ENCODE peak calls at places on chromosomes 12 and 14, in five cellular contexts. One of them, this sample, is unnamed.

GRCh38 chr12:106296179-106296877 is 6.2 kb upstream of the TCP11L2 start:
- DNase-seq in stomach: no peak
- DNase-seq in adrenal gland: no peak
- DNase-seq in foreskin fibroblast: peak
- DNase-seq in choroid plexus epithelial cell: peak
- DNase-seq in this sample: no peak

GRCh38 chr12:58710896-58711295 is 209.4 kb downstream of the LRIG3 start:
- DNase-seq in stomach: no peak
- DNase-seq in adrenal gland: no peak
- DNase-seq in foreskin fibroblast: no peak
- DNase-seq in choroid plexus epithelial cell: no peak
- DNase-seq in this sample: no peak

GRCh38 chr12:26245175-26245942 is 50.0 kb downstream of the SSPN start:
- DNase-seq in stomach: no peak
- DNase-seq in adrenal gland: no peak
- DNase-seq in foreskin fibroblast: no peak
- DNase-seq in choroid plexus epithelial cell: no peak
- DNase-seq in this sample: no peak

GRCh38 chr12:22541496-22541895 is 2.8 kb downstream of the C2CD5 start:
- DNase-seq in stomach: no peak
- DNase-seq in adrenal gland: no peak
- DNase-seq in foreskin fibroblast: no peak
- DNase-seq in choroid plexus epithelial cell: no peak
- DNase-seq in this sample: no peak

GRCh38 chr12:31669020-31669419 is 9.5 kb downstream of the ETFBKMT start:
- DNase-seq in stomach: no peak
- DNase-seq in adrenal gland: no peak
- DNase-seq in foreskin fibroblast: no peak
- DNase-seq in choroid plexus epithelial cell: no peak
- DNase-seq in this sample: no peak

GRCh38 chr12:118980407-118981014 is 830 bp upstream of the SRRM4 start:
- DNase-seq in stomach: no peak
- DNase-seq in adrenal gland: no peak
- DNase-seq in foreskin fibroblast: no peak
- DNase-seq in choroid plexus epithelial cell: no peak
- DNase-seq in this sample: no peak

GRCh38 chr12:119659289-119659897 is 8.5 kb upstream of the PRKAB1 start:
- DNase-seq in stomach: no peak
- DNase-seq in adrenal gland: no peak
- DNase-seq in foreskin fibroblast: peak
- DNase-seq in choroid plexus epithelial cell: peak
- DNase-seq in this sample: no peak

GRCh38 chr12:77999074-77999715 is 168.5 kb downstream of the NAV3 start:
- DNase-seq in stomach: no peak
- DNase-seq in adrenal gland: no peak
- DNase-seq in foreskin fibroblast: no peak
- DNase-seq in choroid plexus epithelial cell: no peak
- DNase-seq in this sample: no peak

GRCh38 chr14:74438351-74438915 is 12.4 kb upstream of the SYNDIG1L start:
- DNase-seq in stomach: no peak
- DNase-seq in adrenal gland: no peak
- DNase-seq in foreskin fibroblast: no peak
- DNase-seq in choroid plexus epithelial cell: peak
- DNase-seq in this sample: no peak

GRCh38 chr12:13725049-13725448 is 256.4 kb downstream of the GRIN2B start:
- DNase-seq in stomach: no peak
- DNase-seq in adrenal gland: no peak
- DNase-seq in foreskin fibroblast: no peak
- DNase-seq in choroid plexus epithelial cell: no peak
- DNase-seq in this sample: no peak

GRCh38 chr12:16504200-16504599 is 101.8 kb downstream of the LMO3 start:
- DNase-seq in stomach: no peak
- DNase-seq in adrenal gland: no peak
- DNase-seq in foreskin fibroblast: no peak
- DNase-seq in choroid plexus epithelial cell: no peak
- DNase-seq in this sample: no peak

GRCh38 chr12:16495196-16495595 is 110.8 kb downstream of the LMO3 start:
- DNase-seq in stomach: no peak
- DNase-seq in adrenal gland: no peak
- DNase-seq in foreskin fibroblast: no peak
- DNase-seq in choroid plexus epithelial cell: no peak
- DNase-seq in this sample: no peak

DNA sequence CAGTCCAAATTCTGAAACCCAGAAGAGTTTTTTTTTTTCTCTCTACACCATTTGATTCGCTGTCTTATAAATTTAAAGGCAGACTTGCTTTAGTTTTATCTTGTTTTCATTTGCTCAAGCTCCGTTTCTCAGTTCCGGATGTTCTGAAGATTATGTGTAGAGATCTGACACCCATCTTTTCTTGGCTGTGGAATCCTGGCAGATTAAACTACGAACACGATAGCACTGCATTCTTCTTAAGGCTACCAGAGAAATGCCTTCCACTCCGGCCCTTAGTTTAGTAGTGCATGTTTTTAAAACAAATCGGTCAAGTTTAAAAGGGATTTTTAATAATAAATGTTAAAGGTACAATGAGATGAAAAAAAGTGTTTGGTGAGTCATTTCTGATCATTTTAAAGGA is 106.3 kb downstream of the LMO3 start:
- DNase-seq in stomach: no peak
- DNase-seq in adrenal gland: no peak
- DNase-seq in foreskin fibroblast: no peak
- DNase-seq in choroid plexus epithelial cell: no peak
- DNase-seq in this sample: no peak
- H3K4me3 ChIP-seq in stomach: no peak
- H3K4me3 ChIP-seq in adrenal gland: no peak
- H3K4me3 ChIP-seq in foreskin fibroblast: no peak
- H3K4me3 ChIP-seq in choroid plexus epithelial cell: no peak
- H3K4me3 ChIP-seq in this sample: no peak

DNA sequence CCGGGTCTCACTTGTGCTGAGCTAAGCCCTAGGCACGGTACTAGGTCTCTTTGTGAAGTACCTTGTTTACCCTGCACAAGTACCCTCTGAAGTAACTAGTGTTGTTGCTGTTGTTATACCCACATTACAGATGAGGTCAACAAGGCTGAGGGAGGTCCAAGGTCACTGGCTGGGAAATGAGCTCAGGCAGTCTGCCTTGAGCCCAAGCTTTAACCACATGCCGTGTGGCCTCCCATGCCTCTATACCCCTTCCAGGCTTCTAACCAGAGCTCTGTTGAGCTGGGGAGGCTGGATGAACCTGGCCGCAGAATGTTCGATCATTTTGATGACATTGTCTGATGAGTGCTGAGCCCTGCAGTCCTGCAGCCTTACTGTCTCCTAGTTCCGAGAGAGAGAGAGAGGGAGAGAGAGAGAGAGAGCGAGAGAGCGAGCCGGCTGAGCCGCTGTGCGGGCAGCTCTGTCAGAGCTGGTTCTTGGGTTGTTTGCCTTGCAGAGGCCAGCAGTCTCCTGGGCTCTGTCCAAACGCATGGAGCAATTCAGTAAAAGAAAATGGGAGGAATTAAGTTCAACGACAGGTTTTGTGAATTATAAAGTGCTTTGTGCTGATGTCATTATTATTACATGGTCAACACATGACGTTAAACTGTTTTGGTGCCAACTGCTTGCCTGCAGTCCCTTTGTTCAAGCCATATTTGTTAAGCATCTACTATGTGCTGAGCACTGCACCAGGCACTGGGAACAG is 13.1 kb downstream of the JDP2 start:
- DNase-seq in stomach: peak
- DNase-seq in adrenal gland: no peak
- DNase-seq in foreskin fibroblast: peak
- DNase-seq in choroid plexus epithelial cell: peak
- DNase-seq in this sample: no peak
- H3K4me3 ChIP-seq in stomach: no peak
- H3K4me3 ChIP-seq in adrenal gland: no peak
- H3K4me3 ChIP-seq in foreskin fibroblast: no peak
- H3K4me3 ChIP-seq in choroid plexus epithelial cell: no peak
- H3K4me3 ChIP-seq in this sample: no peak

GRCh38 chr12:120961604-120962486 is 16.5 kb upstream of the HNF1A start:
- DNase-seq in stomach: peak
- DNase-seq in adrenal gland: peak
- DNase-seq in foreskin fibroblast: no peak
- DNase-seq in choroid plexus epithelial cell: no peak
- DNase-seq in this sample: no peak
- H3K4me3 ChIP-seq in stomach: no peak
- H3K4me3 ChIP-seq in adrenal gland: no peak
- H3K4me3 ChIP-seq in foreskin fibroblast: no peak
- H3K4me3 ChIP-seq in choroid plexus epithelial cell: no peak
- H3K4me3 ChIP-seq in this sample: no peak

GRCh38 chr14:50762001-50762930 is 68.7 kb downstream of the NIN start:
- DNase-seq in stomach: no peak
- DNase-seq in adrenal gland: no peak
- DNase-seq in foreskin fibroblast: peak
- DNase-seq in choroid plexus epithelial cell: peak
- DNase-seq in this sample: no peak

GRCh38 chr14:50759800-50760543 is 71.0 kb downstream of the NIN start:
- DNase-seq in stomach: no peak
- DNase-seq in adrenal gland: no peak
- DNase-seq in foreskin fibroblast: no peak
- DNase-seq in choroid plexus epithelial cell: no peak
- DNase-seq in this sample: no peak

GRCh38 chr14:50766338-50766886 is 64.5 kb downstream of the NIN start:
- DNase-seq in stomach: no peak
- DNase-seq in adrenal gland: no peak
- DNase-seq in foreskin fibroblast: peak
- DNase-seq in choroid plexus epithelial cell: peak
- DNase-seq in this sample: no peak

GRCh38 chr14:50762931-50763300 is 68.0 kb downstream of the NIN start:
- DNase-seq in stomach: no peak
- DNase-seq in adrenal gland: no peak
- DNase-seq in foreskin fibroblast: no peak
- DNase-seq in choroid plexus epithelial cell: no peak
- DNase-seq in this sample: no peak

DNA sequence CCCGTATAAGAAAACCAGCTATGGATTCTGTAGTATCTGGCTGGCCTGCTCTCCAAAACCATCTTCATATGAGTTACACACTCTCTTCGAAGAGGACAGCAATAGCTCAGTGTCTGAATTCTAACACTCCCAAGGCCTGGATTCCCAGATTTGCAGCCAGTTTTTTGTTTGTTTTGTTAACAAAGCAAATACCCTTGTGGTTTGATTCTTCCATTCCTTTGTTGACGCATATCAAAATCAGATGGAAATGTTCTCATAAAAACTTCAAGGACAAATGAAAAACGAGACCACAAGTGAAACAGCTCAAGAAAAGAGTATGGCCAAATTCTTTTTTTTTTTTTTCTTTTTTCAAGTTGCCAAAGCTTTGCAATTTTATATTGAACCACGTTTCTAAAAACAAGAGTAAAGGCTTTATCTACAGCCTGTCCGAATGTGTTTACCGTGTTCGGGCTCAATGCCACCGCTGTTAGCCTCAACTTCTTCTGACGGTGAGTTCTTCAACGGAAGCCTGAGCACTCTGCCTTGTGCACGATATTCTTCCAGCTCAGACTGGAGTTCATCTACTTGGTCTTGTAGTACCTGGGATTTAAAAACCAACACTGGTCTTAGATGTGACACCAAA is 67.5 kb downstream of the NIN start:
- DNase-seq in stomach: peak
- DNase-seq in adrenal gland: no peak
- DNase-seq in foreskin fibroblast: peak
- DNase-seq in choroid plexus epithelial cell: peak
- DNase-seq in this sample: peak
- H3K4me3 ChIP-seq in stomach: no peak
- H3K4me3 ChIP-seq in adrenal gland: no peak
- H3K4me3 ChIP-seq in foreskin fibroblast: no peak
- H3K4me3 ChIP-seq in choroid plexus epithelial cell: no peak
- H3K4me3 ChIP-seq in this sample: no peak

DNA sequence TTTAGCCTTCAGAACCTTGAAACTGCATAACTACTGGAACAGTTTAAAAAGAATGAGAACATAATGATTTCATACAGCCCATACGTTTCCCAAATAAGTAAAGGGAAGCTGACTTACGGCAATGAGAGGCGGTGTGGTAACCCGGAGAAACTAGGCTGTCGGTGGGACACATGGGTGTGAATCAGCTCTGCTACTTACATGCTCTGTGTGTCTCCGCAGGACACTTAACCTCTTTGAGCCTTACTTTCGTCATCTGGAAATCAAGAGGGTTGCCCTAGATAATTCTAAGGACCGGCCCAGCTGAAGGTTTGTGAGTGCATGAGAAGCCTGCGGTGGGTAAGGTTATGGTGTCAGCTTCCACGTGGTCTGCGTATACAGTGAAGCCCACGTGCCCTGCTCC is 49.3 kb upstream of the PLEKHG3 start:
- DNase-seq in stomach: no peak
- DNase-seq in adrenal gland: no peak
- DNase-seq in foreskin fibroblast: no peak
- DNase-seq in choroid plexus epithelial cell: peak
- DNase-seq in this sample: no peak
- H3K4me3 ChIP-seq in stomach: no peak
- H3K4me3 ChIP-seq in adrenal gland: no peak
- H3K4me3 ChIP-seq in foreskin fibroblast: no peak
- H3K4me3 ChIP-seq in choroid plexus epithelial cell: no peak
- H3K4me3 ChIP-seq in this sample: no peak

This sample was measured in astrocyte of the cerebellum.